ENCODE peak calls at places on chromosomes 5 and 9, in nine cellular contexts. One of them, this sample, is unnamed.

GRCh38 chr5:34552686-34553085 is 103.4 kb upstream of the RAI14 start:
- DNase-seq in GM12865: no peak
- DNase-seq in activated gamma-delta T cell treated with Interleukin-2 at 50 U/mL for 16 hours: no peak
- DNase-seq in CD8-positive, alpha-beta memory T cell: no peak
- DNase-seq in osteocyte: no peak
- DNase-seq in kidney epithelial cell: no peak
- DNase-seq in stimulated activated CD8-positive, alpha-beta memory T cell treated with anti-CD3 and anti-CD28 coated beads, Interleukin-12 subunit alpha, Interleukin-12 subunit beta, amount 100 ng/mL, for 1 hour: no peak
- DNase-seq in cardiac fibroblast: no peak
- DNase-seq in activated T-cell treated with anti-CD3 and anti-CD28 coated beads, Interleukin-2, amount 50 U/mL, for 72 hours: no peak
- DNase-seq in this sample: no peak

GRCh38 chr5:2897276-2897990 is 146.0 kb upstream of the IRX2 start:
- DNase-seq in GM12865: no peak
- DNase-seq in activated gamma-delta T cell treated with Interleukin-2 at 50 U/mL for 16 hours: no peak
- DNase-seq in CD8-positive, alpha-beta memory T cell: no peak
- DNase-seq in osteocyte: peak; percentile 75
- DNase-seq in kidney epithelial cell: no peak
- DNase-seq in stimulated activated CD8-positive, alpha-beta memory T cell treated with anti-CD3 and anti-CD28 coated beads, Interleukin-12 subunit alpha, Interleukin-12 subunit beta, amount 100 ng/mL, for 1 hour: no peak
- DNase-seq in cardiac fibroblast: no peak
- DNase-seq in activated T-cell treated with anti-CD3 and anti-CD28 coated beads, Interleukin-2, amount 50 U/mL, for 72 hours: no peak
- DNase-seq in this sample: no peak

GRCh38 chr9:121331549-121331948 is 38.5 kb downstream of the STOM start:
- DNase-seq in GM12865: no peak
- DNase-seq in activated gamma-delta T cell treated with Interleukin-2 at 50 U/mL for 16 hours: no peak
- DNase-seq in CD8-positive, alpha-beta memory T cell: no peak
- DNase-seq in osteocyte: no peak
- DNase-seq in kidney epithelial cell: no peak
- DNase-seq in stimulated activated CD8-positive, alpha-beta memory T cell treated with anti-CD3 and anti-CD28 coated beads, Interleukin-12 subunit alpha, Interleukin-12 subunit beta, amount 100 ng/mL, for 1 hour: no peak
- DNase-seq in cardiac fibroblast: no peak
- DNase-seq in activated T-cell treated with anti-CD3 and anti-CD28 coated beads, Interleukin-2, amount 50 U/mL, for 72 hours: no peak
- DNase-seq in this sample: no peak

GRCh38 chr9:76650692-76651091 is 113.5 kb upstream of the PCA3 start:
- DNase-seq in GM12865: no peak
- DNase-seq in activated gamma-delta T cell treated with Interleukin-2 at 50 U/mL for 16 hours: no peak
- DNase-seq in CD8-positive, alpha-beta memory T cell: no peak
- DNase-seq in osteocyte: no peak
- DNase-seq in kidney epithelial cell: no peak
- DNase-seq in stimulated activated CD8-positive, alpha-beta memory T cell treated with anti-CD3 and anti-CD28 coated beads, Interleukin-12 subunit alpha, Interleukin-12 subunit beta, amount 100 ng/mL, for 1 hour: no peak
- DNase-seq in cardiac fibroblast: no peak
- DNase-seq in activated T-cell treated with anti-CD3 and anti-CD28 coated beads, Interleukin-2, amount 50 U/mL, for 72 hours: no peak
- DNase-seq in this sample: no peak

GRCh38 chr5:73443725-73444498 is 4.7 kb downstream of the FOXD1 start:
- DNase-seq in GM12865: no peak
- DNase-seq in activated gamma-delta T cell treated with Interleukin-2 at 50 U/mL for 16 hours: no peak
- DNase-seq in CD8-positive, alpha-beta memory T cell: no peak
- DNase-seq in osteocyte: no peak
- DNase-seq in kidney epithelial cell: no peak
- DNase-seq in stimulated activated CD8-positive, alpha-beta memory T cell treated with anti-CD3 and anti-CD28 coated beads, Interleukin-12 subunit alpha, Interleukin-12 subunit beta, amount 100 ng/mL, for 1 hour: no peak
- DNase-seq in cardiac fibroblast: no peak
- DNase-seq in activated T-cell treated with anti-CD3 and anti-CD28 coated beads, Interleukin-2, amount 50 U/mL, for 72 hours: no peak
- DNase-seq in this sample: no peak

GRCh38 chr5:165242701-165243100 is 1737.3 kb downstream of the MAT2B start:
- DNase-seq in GM12865: no peak
- DNase-seq in activated gamma-delta T cell treated with Interleukin-2 at 50 U/mL for 16 hours: no peak
- DNase-seq in CD8-positive, alpha-beta memory T cell: no peak
- DNase-seq in osteocyte: no peak
- DNase-seq in kidney epithelial cell: no peak
- DNase-seq in stimulated activated CD8-positive, alpha-beta memory T cell treated with anti-CD3 and anti-CD28 coated beads, Interleukin-12 subunit alpha, Interleukin-12 subunit beta, amount 100 ng/mL, for 1 hour: no peak
- DNase-seq in cardiac fibroblast: no peak
- DNase-seq in activated T-cell treated with anti-CD3 and anti-CD28 coated beads, Interleukin-2, amount 50 U/mL, for 72 hours: no peak
- DNase-seq in this sample: no peak

GRCh38 chr5:179151521-179152118 is 91.4 kb downstream of the ZNF354C start:
- DNase-seq in GM12865: no peak
- DNase-seq in activated gamma-delta T cell treated with Interleukin-2 at 50 U/mL for 16 hours: no peak
- DNase-seq in CD8-positive, alpha-beta memory T cell: no peak
- DNase-seq in osteocyte: no peak
- DNase-seq in kidney epithelial cell: no peak
- DNase-seq in stimulated activated CD8-positive, alpha-beta memory T cell treated with anti-CD3 and anti-CD28 coated beads, Interleukin-12 subunit alpha, Interleukin-12 subunit beta, amount 100 ng/mL, for 1 hour: no peak
- DNase-seq in cardiac fibroblast: no peak
- DNase-seq in activated T-cell treated with anti-CD3 and anti-CD28 coated beads, Interleukin-2, amount 50 U/mL, for 72 hours: no peak
- DNase-seq in this sample: no peak

GRCh38 chr5:164921722-164922121 is 1416.3 kb downstream of the MAT2B start:
- DNase-seq in GM12865: no peak
- DNase-seq in activated gamma-delta T cell treated with Interleukin-2 at 50 U/mL for 16 hours: no peak
- DNase-seq in CD8-positive, alpha-beta memory T cell: no peak
- DNase-seq in osteocyte: no peak
- DNase-seq in kidney epithelial cell: no peak
- DNase-seq in stimulated activated CD8-positive, alpha-beta memory T cell treated with anti-CD3 and anti-CD28 coated beads, Interleukin-12 subunit alpha, Interleukin-12 subunit beta, amount 100 ng/mL, for 1 hour: no peak
- DNase-seq in cardiac fibroblast: no peak
- DNase-seq in activated T-cell treated with anti-CD3 and anti-CD28 coated beads, Interleukin-2, amount 50 U/mL, for 72 hours: no peak
- DNase-seq in this sample: no peak

GRCh38 chr9:113886471-113886870 is 10.4 kb downstream of the ZNF618 start:
- DNase-seq in GM12865: no peak
- DNase-seq in activated gamma-delta T cell treated with Interleukin-2 at 50 U/mL for 16 hours: no peak
- DNase-seq in CD8-positive, alpha-beta memory T cell: no peak
- DNase-seq in osteocyte: no peak
- DNase-seq in kidney epithelial cell: no peak
- DNase-seq in stimulated activated CD8-positive, alpha-beta memory T cell treated with anti-CD3 and anti-CD28 coated beads, Interleukin-12 subunit alpha, Interleukin-12 subunit beta, amount 100 ng/mL, for 1 hour: no peak
- DNase-seq in cardiac fibroblast: peak; percentile 19
- DNase-seq in activated T-cell treated with anti-CD3 and anti-CD28 coated beads, Interleukin-2, amount 50 U/mL, for 72 hours: no peak
- DNase-seq in this sample: no peak

GRCh38 chr9:97388721-97389238 is 23.1 kb upstream of the TDRD7 start:
- DNase-seq in GM12865: peak; percentile 84
- DNase-seq in activated gamma-delta T cell treated with Interleukin-2 at 50 U/mL for 16 hours: no peak
- DNase-seq in CD8-positive, alpha-beta memory T cell: no peak
- DNase-seq in osteocyte: no peak
- DNase-seq in kidney epithelial cell: no peak
- DNase-seq in stimulated activated CD8-positive, alpha-beta memory T cell treated with anti-CD3 and anti-CD28 coated beads, Interleukin-12 subunit alpha, Interleukin-12 subunit beta, amount 100 ng/mL, for 1 hour: no peak
- DNase-seq in cardiac fibroblast: no peak
- DNase-seq in activated T-cell treated with anti-CD3 and anti-CD28 coated beads, Interleukin-2, amount 50 U/mL, for 72 hours: peak; percentile 75
- DNase-seq in this sample: no peak

GRCh38 chr9:69611221-69611620 is 61.0 kb downstream of the APBA1 start:
- DNase-seq in GM12865: no peak
- DNase-seq in activated gamma-delta T cell treated with Interleukin-2 at 50 U/mL for 16 hours: no peak
- DNase-seq in CD8-positive, alpha-beta memory T cell: no peak
- DNase-seq in osteocyte: no peak
- DNase-seq in kidney epithelial cell: no peak
- DNase-seq in stimulated activated CD8-positive, alpha-beta memory T cell treated with anti-CD3 and anti-CD28 coated beads, Interleukin-12 subunit alpha, Interleukin-12 subunit beta, amount 100 ng/mL, for 1 hour: no peak
- DNase-seq in cardiac fibroblast: no peak
- DNase-seq in activated T-cell treated with anti-CD3 and anti-CD28 coated beads, Interleukin-2, amount 50 U/mL, for 72 hours: no peak
- DNase-seq in this sample: no peak

GRCh38 chr5:139076117-139076516 is 122.1 kb downstream of the SIL1 start:
- DNase-seq in GM12865: no peak
- DNase-seq in activated gamma-delta T cell treated with Interleukin-2 at 50 U/mL for 16 hours: no peak
- DNase-seq in CD8-positive, alpha-beta memory T cell: no peak
- DNase-seq in osteocyte: no peak
- DNase-seq in kidney epithelial cell: no peak
- DNase-seq in stimulated activated CD8-positive, alpha-beta memory T cell treated with anti-CD3 and anti-CD28 coated beads, Interleukin-12 subunit alpha, Interleukin-12 subunit beta, amount 100 ng/mL, for 1 hour: no peak
- DNase-seq in cardiac fibroblast: no peak
- DNase-seq in activated T-cell treated with anti-CD3 and anti-CD28 coated beads, Interleukin-2, amount 50 U/mL, for 72 hours: no peak
- DNase-seq in this sample: no peak

GRCh38 chr9:38035873-38036272 is 33.2 kb downstream of the SHB start:
- DNase-seq in GM12865: no peak
- DNase-seq in activated gamma-delta T cell treated with Interleukin-2 at 50 U/mL for 16 hours: no peak
- DNase-seq in CD8-positive, alpha-beta memory T cell: no peak
- DNase-seq in osteocyte: no peak
- DNase-seq in kidney epithelial cell: no peak
- DNase-seq in stimulated activated CD8-positive, alpha-beta memory T cell treated with anti-CD3 and anti-CD28 coated beads, Interleukin-12 subunit alpha, Interleukin-12 subunit beta, amount 100 ng/mL, for 1 hour: no peak
- DNase-seq in cardiac fibroblast: peak; percentile 68
- DNase-seq in activated T-cell treated with anti-CD3 and anti-CD28 coated beads, Interleukin-2, amount 50 U/mL, for 72 hours: no peak
- DNase-seq in this sample: no peak

GRCh38 chr5:144072518-144072927 is 97.9 kb downstream of the YIPF5 start:
- DNase-seq in GM12865: no peak
- DNase-seq in activated gamma-delta T cell treated with Interleukin-2 at 50 U/mL for 16 hours: no peak
- DNase-seq in CD8-positive, alpha-beta memory T cell: no peak
- DNase-seq in osteocyte: no peak
- DNase-seq in kidney epithelial cell: no peak
- DNase-seq in stimulated activated CD8-positive, alpha-beta memory T cell treated with anti-CD3 and anti-CD28 coated beads, Interleukin-12 subunit alpha, Interleukin-12 subunit beta, amount 100 ng/mL, for 1 hour: no peak
- DNase-seq in cardiac fibroblast: peak; percentile 31
- DNase-seq in activated T-cell treated with anti-CD3 and anti-CD28 coated beads, Interleukin-2, amount 50 U/mL, for 72 hours: no peak
- DNase-seq in this sample: peak; percentile 46

GRCh38 chr5:93299596-93300308 is 281.3 kb downstream of the NR2F1-AS1 start:
- DNase-seq in GM12865: no peak
- DNase-seq in activated gamma-delta T cell treated with Interleukin-2 at 50 U/mL for 16 hours: no peak
- DNase-seq in CD8-positive, alpha-beta memory T cell: no peak
- DNase-seq in osteocyte: no peak
- DNase-seq in kidney epithelial cell: peak; percentile 71
- DNase-seq in stimulated activated CD8-positive, alpha-beta memory T cell treated with anti-CD3 and anti-CD28 coated beads, Interleukin-12 subunit alpha, Interleukin-12 subunit beta, amount 100 ng/mL, for 1 hour: no peak
- DNase-seq in cardiac fibroblast: no peak
- DNase-seq in activated T-cell treated with anti-CD3 and anti-CD28 coated beads, Interleukin-2, amount 50 U/mL, for 72 hours: no peak
- DNase-seq in this sample: no peak

GRCh38 chr5:56814963-56815656 is at the start of gene MAP3K1:
- DNase-seq in GM12865: peak; percentile 84
- DNase-seq in activated gamma-delta T cell treated with Interleukin-2 at 50 U/mL for 16 hours: peak; percentile 75
- DNase-seq in CD8-positive, alpha-beta memory T cell: peak; percentile 74
- DNase-seq in osteocyte: peak; percentile 93
- DNase-seq in kidney epithelial cell: no peak
- DNase-seq in stimulated activated CD8-positive, alpha-beta memory T cell treated with anti-CD3 and anti-CD28 coated beads, Interleukin-12 subunit alpha, Interleukin-12 subunit beta, amount 100 ng/mL, for 1 hour: peak; percentile 61
- DNase-seq in cardiac fibroblast: peak; percentile 76
- DNase-seq in activated T-cell treated with anti-CD3 and anti-CD28 coated beads, Interleukin-2, amount 50 U/mL, for 72 hours: peak; percentile 76
- DNase-seq in this sample: no peak

GRCh38 chr5:100797863-100798262 is 105.2 kb downstream of the ST8SIA4 start:
- DNase-seq in GM12865: no peak
- DNase-seq in activated gamma-delta T cell treated with Interleukin-2 at 50 U/mL for 16 hours: no peak
- DNase-seq in CD8-positive, alpha-beta memory T cell: no peak
- DNase-seq in osteocyte: no peak
- DNase-seq in kidney epithelial cell: peak; percentile 31
- DNase-seq in stimulated activated CD8-positive, alpha-beta memory T cell treated with anti-CD3 and anti-CD28 coated beads, Interleukin-12 subunit alpha, Interleukin-12 subunit beta, amount 100 ng/mL, for 1 hour: no peak
- DNase-seq in cardiac fibroblast: no peak
- DNase-seq in activated T-cell treated with anti-CD3 and anti-CD28 coated beads, Interleukin-2, amount 50 U/mL, for 72 hours: no peak
- DNase-seq in this sample: peak; percentile 31

GRCh38 chr9:16410601-16411285 is 459.7 kb downstream of the BNC2 start:
- DNase-seq in GM12865: no peak
- DNase-seq in activated gamma-delta T cell treated with Interleukin-2 at 50 U/mL for 16 hours: no peak
- DNase-seq in CD8-positive, alpha-beta memory T cell: no peak
- DNase-seq in osteocyte: no peak
- DNase-seq in kidney epithelial cell: no peak
- DNase-seq in stimulated activated CD8-positive, alpha-beta memory T cell treated with anti-CD3 and anti-CD28 coated beads, Interleukin-12 subunit alpha, Interleukin-12 subunit beta, amount 100 ng/mL, for 1 hour: no peak
- DNase-seq in cardiac fibroblast: no peak
- DNase-seq in activated T-cell treated with anti-CD3 and anti-CD28 coated beads, Interleukin-2, amount 50 U/mL, for 72 hours: no peak
- DNase-seq in this sample: no peak

GRCh38 chr5:56585973-56586740 is 229.2 kb upstream of the MAP3K1 start:
- DNase-seq in GM12865: no peak
- DNase-seq in activated gamma-delta T cell treated with Interleukin-2 at 50 U/mL for 16 hours: no peak
- DNase-seq in CD8-positive, alpha-beta memory T cell: no peak
- DNase-seq in osteocyte: no peak
- DNase-seq in kidney epithelial cell: no peak
- DNase-seq in stimulated activated CD8-positive, alpha-beta memory T cell treated with anti-CD3 and anti-CD28 coated beads, Interleukin-12 subunit alpha, Interleukin-12 subunit beta, amount 100 ng/mL, for 1 hour: no peak
- DNase-seq in cardiac fibroblast: peak; percentile 60
- DNase-seq in activated T-cell treated with anti-CD3 and anti-CD28 coated beads, Interleukin-2, amount 50 U/mL, for 72 hours: no peak
- DNase-seq in this sample: no peak

GRCh38 chr9:104091708-104092107 is 2.4 kb upstream of the SMC2 start:
- DNase-seq in GM12865: no peak
- DNase-seq in activated gamma-delta T cell treated with Interleukin-2 at 50 U/mL for 16 hours: no peak
- DNase-seq in CD8-positive, alpha-beta memory T cell: no peak
- DNase-seq in osteocyte: no peak
- DNase-seq in kidney epithelial cell: no peak
- DNase-seq in stimulated activated CD8-positive, alpha-beta memory T cell treated with anti-CD3 and anti-CD28 coated beads, Interleukin-12 subunit alpha, Interleukin-12 subunit beta, amount 100 ng/mL, for 1 hour: no peak
- DNase-seq in cardiac fibroblast: peak; percentile 40
- DNase-seq in activated T-cell treated with anti-CD3 and anti-CD28 coated beads, Interleukin-2, amount 50 U/mL, for 72 hours: peak; percentile 34
- DNase-seq in this sample: no peak

GRCh38 chr5:95113489-95113888 is 171.4 kb downstream of the MCTP1 start:
- DNase-seq in GM12865: no peak
- DNase-seq in activated gamma-delta T cell treated with Interleukin-2 at 50 U/mL for 16 hours: no peak
- DNase-seq in CD8-positive, alpha-beta memory T cell: no peak
- DNase-seq in osteocyte: no peak
- DNase-seq in kidney epithelial cell: peak; percentile 79
- DNase-seq in stimulated activated CD8-positive, alpha-beta memory T cell treated with anti-CD3 and anti-CD28 coated beads, Interleukin-12 subunit alpha, Interleukin-12 subunit beta, amount 100 ng/mL, for 1 hour: no peak
- DNase-seq in cardiac fibroblast: peak; percentile 20
- DNase-seq in activated T-cell treated with anti-CD3 and anti-CD28 coated beads, Interleukin-2, amount 50 U/mL, for 72 hours: no peak
- DNase-seq in this sample: peak; percentile 86

GRCh38 chr5:39470021-39470420 is 45.2 kb upstream of the DAB2 start:
- DNase-seq in GM12865: no peak
- DNase-seq in activated gamma-delta T cell treated with Interleukin-2 at 50 U/mL for 16 hours: no peak
- DNase-seq in CD8-positive, alpha-beta memory T cell: no peak
- DNase-seq in osteocyte: no peak
- DNase-seq in kidney epithelial cell: no peak
- DNase-seq in stimulated activated CD8-positive, alpha-beta memory T cell treated with anti-CD3 and anti-CD28 coated beads, Interleukin-12 subunit alpha, Interleukin-12 subunit beta, amount 100 ng/mL, for 1 hour: no peak
- DNase-seq in cardiac fibroblast: no peak
- DNase-seq in activated T-cell treated with anti-CD3 and anti-CD28 coated beads, Interleukin-2, amount 50 U/mL, for 72 hours: no peak
- DNase-seq in this sample: no peak

GRCh38 chr9:128251701-128252100 is 24.1 kb downstream of the GOLGA2 start:
- DNase-seq in GM12865: no peak
- DNase-seq in activated gamma-delta T cell treated with Interleukin-2 at 50 U/mL for 16 hours: no peak
- DNase-seq in CD8-positive, alpha-beta memory T cell: no peak
- DNase-seq in osteocyte: no peak
- DNase-seq in kidney epithelial cell: no peak
- DNase-seq in stimulated activated CD8-positive, alpha-beta memory T cell treated with anti-CD3 and anti-CD28 coated beads, Interleukin-12 subunit alpha, Interleukin-12 subunit beta, amount 100 ng/mL, for 1 hour: no peak
- DNase-seq in cardiac fibroblast: peak; percentile 34
- DNase-seq in activated T-cell treated with anti-CD3 and anti-CD28 coated beads, Interleukin-2, amount 50 U/mL, for 72 hours: no peak
- DNase-seq in this sample: no peak

GRCh38 chr5:573976-574375 is 38.2 kb upstream of the CEP72 start:
- DNase-seq in GM12865: no peak
- DNase-seq in activated gamma-delta T cell treated with Interleukin-2 at 50 U/mL for 16 hours: no peak
- DNase-seq in CD8-positive, alpha-beta memory T cell: no peak
- DNase-seq in osteocyte: peak; percentile 80
- DNase-seq in kidney epithelial cell: no peak
- DNase-seq in stimulated activated CD8-positive, alpha-beta memory T cell treated with anti-CD3 and anti-CD28 coated beads, Interleukin-12 subunit alpha, Interleukin-12 subunit beta, amount 100 ng/mL, for 1 hour: no peak
- DNase-seq in cardiac fibroblast: no peak
- DNase-seq in activated T-cell treated with anti-CD3 and anti-CD28 coated beads, Interleukin-2, amount 50 U/mL, for 72 hours: no peak
- DNase-seq in this sample: no peak

GRCh38 chr9:129309906-129310305 is 131.8 kb upstream of the IER5L start:
- DNase-seq in GM12865: no peak
- DNase-seq in activated gamma-delta T cell treated with Interleukin-2 at 50 U/mL for 16 hours: no peak
- DNase-seq in CD8-positive, alpha-beta memory T cell: no peak
- DNase-seq in osteocyte: peak; percentile 38
- DNase-seq in kidney epithelial cell: no peak
- DNase-seq in stimulated activated CD8-positive, alpha-beta memory T cell treated with anti-CD3 and anti-CD28 coated beads, Interleukin-12 subunit alpha, Interleukin-12 subunit beta, amount 100 ng/mL, for 1 hour: no peak
- DNase-seq in cardiac fibroblast: no peak
- DNase-seq in activated T-cell treated with anti-CD3 and anti-CD28 coated beads, Interleukin-2, amount 50 U/mL, for 72 hours: no peak
- DNase-seq in this sample: no peak

GRCh38 chr9:74220327-74220726 is 276.8 kb upstream of the RORB start:
- DNase-seq in GM12865: no peak
- DNase-seq in activated gamma-delta T cell treated with Interleukin-2 at 50 U/mL for 16 hours: no peak
- DNase-seq in CD8-positive, alpha-beta memory T cell: no peak
- DNase-seq in osteocyte: no peak
- DNase-seq in kidney epithelial cell: no peak
- DNase-seq in stimulated activated CD8-positive, alpha-beta memory T cell treated with anti-CD3 and anti-CD28 coated beads, Interleukin-12 subunit alpha, Interleukin-12 subunit beta, amount 100 ng/mL, for 1 hour: no peak
- DNase-seq in cardiac fibroblast: no peak
- DNase-seq in activated T-cell treated with anti-CD3 and anti-CD28 coated beads, Interleukin-2, amount 50 U/mL, for 72 hours: no peak
- DNase-seq in this sample: no peak